ENCODE peak calls at places on chromosome 15, in eight cellular contexts. O, H, Z, W, G, K, J and T are unnamed samples.

GRCh38 chr15:74614744-74615312 is 808 bp upstream of the CLK3 start:
- DNase-seq in W (peak; percentile 94), K (no peak), O (peak; percentile 85), Z (peak; percentile 61), G (peak; percentile 96), H (peak; percentile 93), J (peak; percentile 83), T (peak; percentile 68)

GRCh38 chr15:60590935-60591490 is 112.1 kb upstream of the ICE2 start:
- DNase-seq in W (peak; percentile 80), O (peak; percentile 33), Z (peak; percentile 68), G (peak; percentile 59), K (peak; percentile 75), J (no peak), H (peak; percentile 91), T (no peak)

GRCh38 chr15:26359855-26360254 is 413.0 kb downstream of the GABRB3 start:
- DNase-seq in J (no peak), Z (no peak), H (no peak), K (no peak), W (no peak), G (no peak), O (no peak), T (no peak)

GRCh38 chr15:59232476-59232875 is 25.8 kb downstream of the LDHAL6B start:
- DNase-seq in Z (no peak), K (no peak), J (no peak), W (no peak), G (no peak), O (no peak), H (no peak), T (no peak)

GRCh38 chr15:82549199-82549665 is 9.0 kb upstream of the RPS17 start:
- DNase-seq in H (no peak), J (no peak), Z (no peak), W (no peak), O (no peak), G (no peak), K (no peak), T (no peak)

GRCh38 chr15:97750071-97750470 is 210.4 kb upstream of the ARRDC4 start:
- DNase-seq in W (no peak), J (no peak), O (no peak), G (no peak), H (peak; percentile 41), Z (no peak), K (no peak), T (no peak)

GRCh38 chr15:29090617-29091466 is 178.8 kb downstream of the NSMCE3 start:
- DNase-seq in J (no peak), W (no peak), G (peak; percentile 47), O (peak; percentile 32), H (peak; percentile 59), Z (peak; percentile 73), K (peak; percentile 56), T (no peak)

GRCh38 chr15:68639926-68640600 is 61.3 kb downstream of the CORO2B start:
- DNase-seq in O (no peak), K (no peak), J (no peak), Z (no peak), G (no peak), H (no peak), W (peak; percentile 58), T (no peak)

GRCh38 chr15:75651810-75652543 is 4.3 kb downstream of the SNX33 start:
- DNase-seq in O (no peak), W (no peak), H (no peak), Z (no peak), J (no peak), G (no peak), K (no peak), T (no peak)

GRCh38 chr15:38564557-38565286 is at the start of gene RASGRP1:
- DNase-seq in Z (peak; percentile 78), W (peak; percentile 88), O (peak; percentile 89), J (peak; percentile 50), G (peak; percentile 90), H (peak; percentile 92), K (no peak), T (peak; percentile 48)

GRCh38 chr15:29671308-29671981 is 150.8 kb downstream of the TJP1 start:
- DNase-seq in O (no peak), J (peak; percentile 55), Z (no peak), H (no peak), W (no peak), K (no peak), G (no peak), T (no peak)

GRCh38 chr15:101063891-101064794 is 145.0 kb downstream of the LRRK1 start:
- DNase-seq in J (peak; percentile 41), K (peak; percentile 64), Z (peak; percentile 26), H (no peak), G (no peak), W (peak; percentile 58), O (no peak), T (peak; percentile 69)

GRCh38 chr15:101064795-101065569 is 145.8 kb downstream of the LRRK1 start:
- DNase-seq in H (no peak), J (no peak), W (peak; percentile 54), G (no peak), O (no peak), Z (no peak), K (peak; percentile 70), T (no peak)

GRCh38 chr15:101062063-101062462 is 142.9 kb downstream of the LRRK1 start:
- DNase-seq in O (no peak), G (no peak), H (no peak), K (peak; percentile 34), Z (peak; percentile 14), J (peak; percentile 23), W (no peak), T (no peak)

GRCh38 chr15:101062471-101063171 is 143.5 kb downstream of the LRRK1 start:
- DNase-seq in W (peak; percentile 20), H (no peak), O (no peak), J (peak; percentile 31), G (no peak), Z (peak; percentile 82), K (peak; percentile 61), T (no peak)

DNA sequence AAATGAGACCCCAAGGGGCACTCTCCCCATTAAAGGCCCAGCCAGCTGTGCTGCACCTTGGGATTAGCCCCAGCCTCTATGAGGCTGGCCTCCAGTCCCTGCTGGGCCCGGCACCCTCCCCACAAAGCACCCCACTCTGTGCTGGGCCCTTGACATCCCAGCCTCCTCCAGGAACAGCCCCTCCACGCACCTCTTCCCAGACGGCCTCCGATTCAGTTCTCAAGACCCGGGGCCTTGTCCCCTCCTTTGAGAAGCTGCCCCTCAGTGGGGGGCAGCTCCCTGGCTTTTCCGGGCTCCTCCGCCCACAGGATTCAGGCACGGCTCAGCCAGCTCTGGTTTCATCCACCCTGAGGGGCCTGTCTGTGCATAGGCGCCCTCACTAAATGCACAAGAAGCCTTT is 144.1 kb downstream of the LRRK1 start:
- DNase-seq in J (peak; percentile 36), K (peak; percentile 65), G (no peak), O (no peak), H (peak; percentile 29), W (peak; percentile 33), Z (peak; percentile 31), T (no peak)
- H3K27ac ChIP-seq in J (no peak overlapping the region), K (no peak overlapping the region), G (no peak overlapping the region), O (no peak overlapping the region), H (no peak overlapping the region), W (no peak overlapping the region), Z (no peak overlapping the region), T (no peak overlapping the region)

GRCh38 chr15:22954326-22954725 is 25.8 kb downstream of the CYFIP1 start:
- DNase-seq in K (no peak), H (no peak), G (no peak), W (no peak), O (no peak), J (no peak), Z (no peak), T (no peak)
- H3K27ac ChIP-seq in K (no peak overlapping the region), H (no peak overlapping the region), G (no peak overlapping the region), W (no peak overlapping the region), O (no peak overlapping the region), J (no peak overlapping the region), Z (no peak overlapping the region), T (peak overlapping the region; percentile 36)

GRCh38 chr15:89163271-89164055 is 57.9 kb downstream of the RLBP1 start:
- DNase-seq in O (no peak), H (peak; percentile 40), Z (no peak), J (no peak), W (no peak), K (no peak), G (no peak), T (no peak)

GRCh38 chr15:89171136-89172072 is 50.0 kb downstream of the RLBP1 start:
- DNase-seq in Z (peak; percentile 81), W (no peak), H (peak; percentile 77), J (peak; percentile 59), G (peak; percentile 10), K (no peak), O (peak; percentile 6), T (peak; percentile 16)

GRCh38 chr15:89165677-89166076 is 55.7 kb downstream of the RLBP1 start:
- DNase-seq in O (no peak), G (no peak), H (peak; percentile 22), J (no peak), W (no peak), K (no peak), Z (no peak), T (no peak)

GRCh38 chr15:89164712-89165211 is 56.6 kb downstream of the RLBP1 start:
- DNase-seq in O (no peak), W (no peak), G (no peak), H (no peak), Z (no peak), J (no peak), K (no peak), T (no peak)

DNA sequence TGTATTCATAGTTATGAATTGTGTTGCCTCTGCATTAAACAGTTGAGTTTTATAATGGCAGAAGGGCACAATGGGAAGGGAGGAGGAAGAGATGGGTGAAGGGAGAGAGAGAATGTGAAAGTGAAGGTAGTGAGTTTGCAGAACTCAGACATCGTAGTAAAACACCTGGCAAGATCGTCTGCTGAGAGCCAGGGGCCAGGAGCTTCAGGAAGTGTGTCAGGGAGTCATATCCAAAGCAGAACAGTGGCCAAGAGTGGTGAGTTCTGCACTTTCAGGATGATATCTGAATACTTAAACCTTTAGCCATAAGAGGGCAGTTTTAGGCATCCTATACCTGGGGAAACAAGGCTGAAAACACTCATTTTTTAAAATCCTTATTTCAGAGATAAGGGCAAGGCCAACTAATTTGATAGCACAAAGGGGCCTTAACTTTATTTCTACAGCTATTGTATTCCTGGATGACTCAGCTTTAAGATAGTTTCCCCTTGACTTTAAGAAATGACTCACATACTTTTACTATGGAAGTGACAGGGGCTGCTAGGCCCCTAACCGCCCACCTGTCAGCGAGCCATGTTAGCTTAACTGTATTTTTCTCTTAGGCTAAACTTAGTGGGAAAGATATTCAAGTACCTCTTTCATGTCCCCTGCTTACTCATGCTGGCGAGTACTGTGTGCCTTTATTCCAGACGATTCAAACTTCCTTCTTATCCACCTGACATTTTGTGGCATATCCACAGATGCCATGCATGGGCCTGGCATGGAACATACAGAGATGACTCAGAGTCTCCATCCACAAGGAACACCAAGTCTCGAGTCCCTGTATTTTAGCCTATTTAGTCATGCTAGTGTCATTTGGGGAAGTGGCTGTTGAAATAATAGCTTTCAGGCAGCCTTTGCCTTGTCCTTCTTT is 53.9 kb downstream of the RLBP1 start:
- DNase-seq in H (no peak), J (peak; percentile 51), O (no peak), Z (no peak), K (no peak), W (no peak), G (no peak), T (peak; percentile 23)
- H3K27ac ChIP-seq in H (no peak overlapping the region), J (peak overlapping the region; percentile 43), O (no peak overlapping the region), Z (no peak overlapping the region), K (peak overlapping the region; percentile 91), W (peak overlapping the region; percentile 43), G (no peak overlapping the region), T (peak overlapping the region; percentile 1)

DNA sequence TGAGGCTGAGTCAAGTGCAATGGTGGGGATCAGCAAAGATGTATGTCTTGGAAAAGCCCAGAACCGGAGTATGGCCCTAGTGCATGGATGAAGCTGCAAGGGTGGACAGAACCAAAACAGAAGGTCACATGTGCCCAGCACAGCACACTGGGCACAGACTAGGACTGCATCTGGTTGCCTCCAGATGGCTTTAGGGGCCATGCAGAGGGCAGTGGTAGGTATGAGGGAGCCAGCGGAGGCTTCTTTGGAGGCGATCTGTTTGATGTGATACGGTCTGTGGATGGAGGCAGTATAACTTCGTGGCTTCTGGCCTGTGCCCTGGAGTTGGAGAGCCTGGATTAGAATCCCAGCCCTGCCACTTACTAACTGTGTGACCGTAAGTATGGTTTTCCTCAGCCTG is 29.4 kb downstream of the SV2B start:
- DNase-seq in J (no peak), W (no peak), K (no peak), H (no peak), G (no peak), O (no peak), Z (no peak), T (no peak)
- H3K27ac ChIP-seq in J (no peak overlapping the region), W (no peak overlapping the region), K (no peak overlapping the region), H (no peak overlapping the region), G (no peak overlapping the region), O (no peak overlapping the region), Z (no peak overlapping the region), T (no peak overlapping the region)